ENCODE peak calls at places on chromosomes 6 and 20, in nine cellular contexts. L is astrocyte, C is OCI-LY7, U is IMR-90, P is mammary epithelial cell, O is neuronal stem cell, G is fibroblast of lung, S is GM23248, Q is H1. W is an unnamed sample.

GRCh38 chr6:92777146-92777740 is 642.1 kb downstream of the EPHA7 start:
- DNase-seq in C (peak), O (peak), U (peak), L (peak), P (peak), G (peak), S (peak), Q (no peak), W (no peak)

GRCh38 chr6:141451508-141452353 is 681.0 kb upstream of the GJE1 start:
- DNase-seq in L (peak), S (peak), U (peak), C (no peak), Q (no peak), G (peak), P (peak), O (peak), W (peak)

GRCh38 chr6:49401063-49401462 is 62.0 kb downstream of the MMUT start:
- DNase-seq in Q (no peak), L (no peak), C (no peak), U (no peak), G (peak), S (no peak), O (no peak), P (no peak), W (no peak)

GRCh38 chr6:157756708-157757429 is 66.2 kb upstream of the SNX9 start:
- DNase-seq in L (peak), P (peak), U (peak), O (peak), Q (peak), G (peak), S (peak), C (peak), W (no peak)

GRCh38 chr6:43964659-43965570 is 162.3 kb downstream of the MRPL14 start:
- DNase-seq in O (no peak), Q (no peak), C (no peak), U (no peak), S (no peak), L (no peak), G (no peak), P (no peak), W (no peak)

GRCh38 chr20:54155736-54156317 is 18.0 kb downstream of the CYP24A1 start:
- DNase-seq in L (no peak), S (no peak), Q (no peak), O (no peak), C (no peak), G (no peak), P (no peak), U (no peak), W (no peak)

GRCh38 chr6:104887350-104887749 is 27.6 kb upstream of the HACE1 start:
- DNase-seq in G (peak), L (peak), P (peak), U (peak), O (peak), Q (no peak), S (peak), C (peak), W (no peak)

GRCh38 chr6:98839788-98840361 is 5.5 kb downstream of the POU3F2 start:
- DNase-seq in C (no peak), U (peak), P (no peak), S (no peak), O (peak), G (peak), L (peak), Q (no peak), W (no peak)

GRCh38 chr6:80304014-80304413 is 197.5 kb downstream of the BCKDHB start:
- DNase-seq in S (peak), O (no peak), U (no peak), L (peak), C (no peak), P (no peak), Q (no peak), G (no peak), W (no peak)

GRCh38 chr20:59676126-59676876 is 72.0 kb downstream of the PHACTR3 start:
- DNase-seq in S (no peak), G (no peak), C (no peak), O (no peak), L (no peak), Q (no peak), P (no peak), U (no peak), W (no peak)

GRCh38 chr20:45036044-45036755 is 64.7 kb downstream of the KCNS1 start:
- DNase-seq in Q (no peak), C (no peak), O (no peak), P (peak), L (peak), G (peak), U (peak), S (peak), W (peak)

GRCh38 chr6:30219244-30219643 is 6.0 kb upstream of the TRIM26 start:
- DNase-seq in P (peak), C (peak), Q (no peak), L (no peak), U (peak), O (no peak), G (peak), S (peak), W (no peak)

GRCh38 chr6:20441921-20442320 is 40.2 kb downstream of the E2F3 start:
- DNase-seq in C (no peak), U (no peak), P (no peak), S (no peak), Q (no peak), O (no peak), L (no peak), G (no peak), W (no peak)

GRCh38 chr6:56802570-56802969 is 152.3 kb upstream of the BEND6 start:
- DNase-seq in O (no peak), L (peak), U (peak), P (peak), Q (no peak), C (no peak), G (peak), S (peak), W (no peak)

GRCh38 chr6:132820629-132821381 is 6.4 kb downstream of the RPS12 start:
- DNase-seq in G (peak), S (peak), P (peak), O (no peak), L (peak), U (peak), Q (no peak), C (peak), W (no peak)

GRCh38 chr20:58715709-58716475 is 23.3 kb downstream of the NPEPL1 start:
- DNase-seq in O (no peak), S (no peak), Q (no peak), P (no peak), C (no peak), U (no peak), L (no peak), G (no peak), W (no peak)

GRCh38 chr6:79420054-79420453 is 117.2 kb downstream of the LCA5 start:
- DNase-seq in C (no peak), G (no peak), L (no peak), O (no peak), P (no peak), Q (no peak), U (no peak), S (no peak), W (no peak)

GRCh38 chr6:13760307-13760706 is 48.7 kb upstream of the RANBP9 start:
- DNase-seq in Q (no peak), O (no peak), P (no peak), L (no peak), U (no peak), G (no peak), C (no peak), S (peak), W (no peak)

GRCh38 chr6:139753198-139753861 is 378.9 kb upstream of the CITED2 start:
- DNase-seq in O (no peak), G (peak), Q (no peak), C (no peak), P (no peak), L (peak), U (peak), S (peak), W (no peak)

GRCh38 chr6:144477396-144477795 is 192.3 kb downstream of the UTRN start:
- DNase-seq in P (no peak), S (peak), O (no peak), U (peak), Q (no peak), C (no peak), G (peak), L (peak), W (no peak)

GRCh38 chr20:3563113-3563512 is 92.3 kb downstream of the ATRN start:
- DNase-seq in G (peak), C (no peak), U (peak), S (peak), Q (no peak), P (no peak), L (no peak), O (no peak), W (no peak)

GRCh38 chr20:17995967-17996819 is 27.4 kb downstream of the MGME1 start:
- DNase-seq in C (peak), L (peak), U (peak), S (peak), Q (no peak), O (peak), G (peak), P (peak), W (peak)

GRCh38 chr6:20900396-20901160 is 366.3 kb downstream of the CDKAL1 start:
- DNase-seq in U (no peak), G (no peak), P (no peak), L (no peak), Q (no peak), C (no peak), S (no peak), O (no peak), W (no peak)

GRCh38 chr6:108732101-108732870 is 115.9 kb upstream of the ARMC2 start:
- DNase-seq in S (peak), P (peak), L (peak), C (no peak), U (peak), Q (no peak), G (peak), O (no peak), W (no peak)

GRCh38 chr6:143806282-143807102 is 36.6 kb upstream of the LTV1 start:
- DNase-seq in L (peak), O (no peak), C (no peak), P (peak), U (peak), Q (no peak), S (peak), G (peak), W (no peak)

GRCh38 chr20:17752452-17752851 is 52.7 kb downstream of the BANF2 start:
- DNase-seq in U (no peak), C (no peak), Q (no peak), P (no peak), S (no peak), O (no peak), L (no peak), G (no peak), W (no peak)

GRCh38 chr6:169452869-169453186 is 199.2 kb upstream of the THBS2 start:
- DNase-seq in C (no peak), O (no peak), S (no peak), Q (no peak), G (no peak), U (peak), P (no peak), L (no peak), W (no peak)
- H2AFZ ChIP-seq in C (no peak), O (no peak), S (peak), Q (no peak), G (peak), U (peak), P (peak), L (no peak), W (no peak)

GRCh38 chr6:162709431-162709830 is 18.1 kb downstream of the PRKN start:
- DNase-seq in C (no peak), S (no peak), Q (no peak), U (no peak), L (no peak), P (no peak), G (no peak), O (no peak), W (no peak)

GRCh38 chr6:162708971-162709370 is 18.6 kb downstream of the PRKN start:
- DNase-seq in U (no peak), S (no peak), Q (no peak), G (no peak), C (no peak), O (no peak), P (no peak), L (no peak), W (no peak)

GRCh38 chr6:162704001-162704400 is 23.6 kb downstream of the PRKN start:
- DNase-seq in U (no peak), O (no peak), G (no peak), C (no peak), P (no peak), S (no peak), L (no peak), Q (no peak), W (no peak)

GRCh38 chr6:162706236-162706635 is 21.3 kb downstream of the PRKN start:
- DNase-seq in L (no peak), C (no peak), O (no peak), U (no peak), G (peak), Q (no peak), S (peak), P (no peak), W (no peak)

DNA sequence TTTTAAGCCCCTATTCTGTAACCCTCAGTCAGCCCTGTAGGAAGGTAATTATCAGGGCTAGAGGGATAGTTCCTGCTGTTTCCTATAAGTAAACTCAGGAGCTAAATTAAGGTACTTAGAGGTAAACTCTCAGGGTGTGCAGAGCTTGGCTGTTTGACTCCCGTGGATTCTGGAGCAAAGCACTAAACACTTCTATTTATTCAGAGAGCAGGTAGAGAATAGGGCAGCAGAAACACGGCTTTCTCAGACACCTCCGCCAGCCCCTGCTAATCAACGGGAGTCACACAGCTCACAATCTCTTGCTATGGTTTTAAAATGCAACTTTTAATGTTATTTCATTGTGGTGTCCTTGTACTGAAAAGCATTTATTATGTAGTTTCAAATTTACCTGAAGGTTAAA is 21.8 kb downstream of the PRKN start:
- DNase-seq in O (no peak), L (no peak), Q (no peak), C (no peak), G (no peak), U (no peak), P (no peak), S (no peak), W (no peak)
- H3K4me3 ChIP-seq in O (no peak), L (no peak), Q (no peak), C (no peak), G (no peak), U (no peak), P (no peak), S (no peak), W (no peak)

GRCh38 chr6:4433199-4433598 is 297.8 kb upstream of the ECI2 start:
- DNase-seq in L (no peak), S (no peak), P (no peak), U (no peak), C (no peak), O (no peak), Q (no peak), G (no peak), W (no peak)

GRCh38 chr6:4435981-4436445 is 300.6 kb upstream of the ECI2 start:
- DNase-seq in P (peak), C (no peak), S (no peak), Q (no peak), U (no peak), G (no peak), O (no peak), L (no peak), W (peak)

GRCh38 chr6:4434655-4435054 is 299.3 kb upstream of the ECI2 start:
- DNase-seq in C (no peak), Q (no peak), U (no peak), L (no peak), P (no peak), S (no peak), O (no peak), G (no peak), W (no peak)
- H2AFZ ChIP-seq in C (no peak), Q (no peak), U (no peak), L (no peak), P (no peak), S (no peak), O (no peak), G (no peak), W (no peak)

GRCh38 chr6:7540595-7540994 is 876 bp upstream of the DSP start:
- DNase-seq in P (no peak), S (peak), O (no peak), G (no peak), Q (no peak), C (no peak), U (no peak), L (no peak), W (no peak)
- H3K4me3 ChIP-seq in P (peak), S (peak), O (no peak), G (peak), Q (peak), C (no peak), U (peak), L (peak), W (peak)

GRCh38 chr6:36724514-36725385 is 27.1 kb downstream of the RAB44 start:
- DNase-seq in O (no peak), P (peak), Q (peak), L (peak), G (peak), U (peak), C (peak), S (peak), W (no peak)
- H2AFZ ChIP-seq in O (no peak), P (no peak), Q (no peak), L (no peak), G (no peak), U (peak), C (no peak), S (no peak), W (no peak)

GRCh38 chr6:113556775-113557174 is 300.4 kb upstream of the MARCKS start:
- DNase-seq in U (no peak), Q (no peak), C (no peak), G (no peak), S (no peak), O (no peak), P (no peak), L (no peak), W (no peak)

GRCh38 chr6:113560908-113561307 is 296.2 kb upstream of the MARCKS start:
- DNase-seq in L (peak), S (peak), C (no peak), Q (no peak), G (peak), P (peak), U (peak), O (no peak), W (peak)

GRCh38 chr6:113562248-113562647 is 294.9 kb upstream of the MARCKS start:
- DNase-seq in U (no peak), C (no peak), G (no peak), Q (no peak), P (no peak), O (no peak), L (no peak), S (no peak), W (no peak)

GRCh38 chr6:113560376-113560775 is 296.8 kb upstream of the MARCKS start:
- DNase-seq in L (no peak), C (no peak), Q (no peak), S (peak), U (no peak), O (no peak), P (peak), G (no peak), W (no peak)

GRCh38 chr6:113558966-113559365 is 298.2 kb upstream of the MARCKS start:
- DNase-seq in G (peak), U (peak), C (no peak), S (peak), Q (no peak), L (peak), O (no peak), P (peak), W (no peak)
- H3K4me3 ChIP-seq in G (no peak), U (no peak), C (no peak), S (peak), Q (no peak), L (no peak), O (no peak), P (no peak), W (no peak)

GRCh38 chr20:1299522-1299921 is 29.4 kb downstream of the SDCBP2 start:
- DNase-seq in L (no peak), U (no peak), S (no peak), C (no peak), Q (no peak), O (no peak), G (no peak), P (no peak), W (no peak)

GRCh38 chr20:1300083-1300840 is 28.7 kb downstream of the SDCBP2 start:
- DNase-seq in C (no peak), Q (no peak), S (no peak), U (no peak), P (no peak), L (no peak), O (no peak), G (no peak), W (no peak)

GRCh38 chr20:1298888-1299511 is 29.9 kb downstream of the SDCBP2 start:
- DNase-seq in U (no peak), O (no peak), L (no peak), P (no peak), G (no peak), Q (no peak), S (no peak), C (no peak), W (no peak)

GRCh38 chr20:1302578-1303541 is 26.1 kb downstream of the SDCBP2 start:
- DNase-seq in P (peak), O (no peak), U (no peak), C (no peak), Q (no peak), S (no peak), G (no peak), L (peak), W (no peak)

GRCh38 chr20:1301031-1301529 is 27.9 kb downstream of the SDCBP2 start:
- DNase-seq in Q (no peak), L (peak), G (peak), C (no peak), O (no peak), U (peak), P (peak), S (peak), W (peak)
- H2AFZ ChIP-seq in Q (peak), L (peak), G (no peak), C (no peak), O (peak), U (peak), P (peak), S (peak), W (peak)

W was measured in keratinocyte.